ENCODE peak calls at places on chromosomes 5 and 9, in four cellular contexts. R is DND-41, D is GM12878, C is K562. F is an unnamed sample.

GRCh38 chr5:134948929-134949328 is 18.8 kb upstream of the CATSPER3 start:
- DNase-seq in C (no peak), D (no peak), R (no peak), F (no peak)

GRCh38 chr5:178467261-178468195 is 122.7 kb downstream of the COL23A1 start:
- DNase-seq in R (no peak), D (no peak), C (no peak), F (no peak)

GRCh38 chr5:131649160-131649559 is 14.1 kb upstream of the RAPGEF6 start:
- DNase-seq in C (no peak), R (no peak), D (no peak), F (no peak)

GRCh38 chr9:124471761-124472160 is 21.5 kb downstream of the ADGRD2 start:
- DNase-seq in D (no peak), R (no peak), C (no peak), F (no peak)

GRCh38 chr9:93721417-93721965 is 145.1 kb downstream of the PHF2 start:
- DNase-seq in D (no peak), R (no peak), C (peak), F (no peak)

GRCh38 chr5:76162335-76162734 is 79.2 kb downstream of the SV2C start:
- DNase-seq in C (no peak), D (no peak), R (no peak), F (no peak)

GRCh38 chr5:172477466-172477865 is 23.1 kb upstream of the SH3PXD2B start:
- DNase-seq in D (no peak), R (no peak), C (no peak), F (no peak)

GRCh38 chr9:128224877-128225276 is 21.7 kb downstream of the DNM1 start:
- DNase-seq in R (no peak), C (no peak), D (no peak), F (no peak)

GRCh38 chr5:93072831-93073459 is 508.1 kb downstream of the NR2F1-AS1 start:
- DNase-seq in D (no peak), C (no peak), R (no peak), F (no peak)

GRCh38 chr9:69527454-69527853 is 144.7 kb downstream of the APBA1 start:
- DNase-seq in R (no peak), D (no peak), C (no peak), F (no peak)

GRCh38 chr5:71830626-71831539 is 111.8 kb downstream of the CARTPT start:
- DNase-seq in D (no peak), R (no peak), C (no peak), F (peak)

GRCh38 chr5:916441-917293 is 24.0 kb downstream of the TRIP13 start:
- DNase-seq in R (no peak), D (no peak), C (no peak), F (no peak)

GRCh38 chr9:37390759-37391158 is 31.7 kb upstream of the GRHPR start:
- DNase-seq in R (no peak), C (peak), D (peak), F (no peak)

GRCh38 chr9:117649126-117649525 is 55.1 kb upstream of the TLR4 start:
- DNase-seq in C (no peak), D (no peak), R (no peak), F (no peak)

GRCh38 chr5:37495210-37495609 is 116.1 kb downstream of the WDR70 start:
- DNase-seq in C (no peak), D (no peak), R (no peak), F (no peak)

GRCh38 chr5:77645158-77645994 is 6.9 kb upstream of the OTP start:
- DNase-seq in C (peak), D (no peak), R (no peak), F (no peak)
- TF ChIP-seq EZH2 in C (no peak), D (peak), R (no peak), F (no peak)

DNA sequence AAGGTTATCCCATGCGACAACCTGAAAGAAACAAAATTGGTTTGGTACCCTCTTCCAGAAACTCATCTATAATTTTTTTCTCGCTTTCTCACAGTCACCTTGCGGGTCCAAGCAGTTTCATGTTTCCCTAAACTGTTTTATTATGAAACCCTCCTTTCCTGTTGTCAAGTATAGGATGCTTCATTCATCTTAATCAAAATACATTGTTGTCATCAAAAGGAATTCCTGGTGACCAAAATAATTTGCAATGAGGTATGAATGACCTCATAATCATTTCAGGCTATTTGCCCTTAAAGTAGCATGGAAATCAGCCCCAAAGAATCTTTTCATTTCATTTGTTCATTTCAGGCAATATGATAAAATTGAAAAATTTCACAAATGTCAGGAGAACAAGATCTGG is 503.0 kb downstream of the SPATA31D1 start:
- DNase-seq in C (no peak), D (no peak), R (no peak), F (no peak)
- TF ChIP-seq EZH2 in C (no peak), D (no peak), R (no peak), F (no peak)

DNA sequence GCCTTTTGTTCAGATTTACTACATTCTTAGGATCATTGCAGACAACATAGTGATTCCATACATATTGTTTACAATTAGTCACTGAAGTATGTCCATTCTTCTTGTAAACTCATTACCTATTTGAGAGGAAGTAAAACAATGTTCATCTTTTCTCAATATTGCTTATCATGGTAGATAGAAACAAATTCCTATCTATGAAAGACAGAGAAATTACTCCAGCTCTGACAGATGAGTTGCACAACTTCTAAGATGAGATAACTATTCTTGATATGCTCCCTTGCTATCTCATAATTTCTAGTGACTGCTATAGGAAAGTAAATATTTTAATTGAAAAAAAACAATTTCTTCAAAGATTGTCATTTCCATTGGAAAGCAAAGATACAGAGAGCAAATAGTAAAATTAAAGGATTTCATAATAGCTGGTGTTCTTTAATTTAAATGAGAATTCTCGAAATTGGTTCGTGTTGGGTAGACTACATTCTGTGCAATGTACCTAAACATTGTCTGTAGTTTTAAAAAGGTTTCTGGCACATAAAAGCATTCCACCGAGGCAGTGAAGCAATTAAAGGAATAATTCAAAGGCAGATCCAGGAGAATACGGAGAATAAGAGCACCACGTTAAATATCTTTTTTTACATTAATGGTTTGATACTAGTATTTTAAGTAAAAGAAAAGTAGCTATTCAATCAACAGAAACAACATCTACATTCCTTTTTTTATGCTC is 1029.1 kb upstream of the ACO1 start:
- DNase-seq in R (no peak), C (no peak), D (no peak), F (no peak)
- TF ChIP-seq EZH2 in R (no peak), C (no peak), D (no peak), F (no peak)

GRCh38 chr5:176629853-176630680 is at the start of the genes EIF4E1B and SNCB:
- DNase-seq in D (no peak), R (no peak), C (peak), F (no peak)
- TF ChIP-seq EZH2 in D (no peak), R (no peak), C (no peak), F (peak)

DNA sequence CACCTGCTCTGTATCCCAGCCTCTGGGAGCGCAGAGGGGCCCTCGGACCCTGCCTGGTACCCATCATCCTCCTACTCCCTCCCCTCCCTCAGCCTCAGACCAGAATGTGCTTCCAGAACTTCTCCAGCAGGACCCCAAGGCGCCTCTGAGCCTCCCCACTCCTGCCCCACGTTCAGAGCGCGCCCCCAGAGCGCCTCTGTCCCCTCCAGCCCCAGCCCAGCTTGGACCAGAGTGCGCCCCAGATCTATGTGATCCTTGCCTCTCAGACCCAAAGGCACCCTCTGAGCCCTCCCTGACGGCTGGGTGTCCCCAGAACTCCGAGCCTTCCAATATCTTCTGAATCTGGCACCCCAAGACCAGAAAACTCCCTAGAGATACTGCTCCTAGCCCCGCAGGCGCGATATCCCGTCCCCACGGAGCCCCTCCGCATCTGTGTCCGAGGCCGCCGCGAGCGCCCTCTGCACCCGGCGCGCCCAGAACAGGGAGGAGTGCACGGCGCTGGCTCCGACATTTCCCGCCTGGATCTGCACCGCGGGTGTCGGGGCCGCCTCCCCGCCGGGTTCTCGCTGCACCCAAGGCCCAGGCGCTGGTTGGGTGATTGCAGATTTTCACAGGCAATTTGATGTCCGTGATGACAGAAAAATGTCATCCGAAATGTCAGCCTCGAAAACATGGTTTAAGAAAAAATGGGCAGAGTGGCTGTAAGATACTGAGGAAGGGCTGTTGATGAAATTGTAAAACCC is 522 bp downstream of the BHMT start:
- DNase-seq in D (no peak), C (no peak), R (no peak), F (no peak)
- TF ChIP-seq EZH2 in D (no peak), C (peak), R (no peak), F (no peak)

DNA sequence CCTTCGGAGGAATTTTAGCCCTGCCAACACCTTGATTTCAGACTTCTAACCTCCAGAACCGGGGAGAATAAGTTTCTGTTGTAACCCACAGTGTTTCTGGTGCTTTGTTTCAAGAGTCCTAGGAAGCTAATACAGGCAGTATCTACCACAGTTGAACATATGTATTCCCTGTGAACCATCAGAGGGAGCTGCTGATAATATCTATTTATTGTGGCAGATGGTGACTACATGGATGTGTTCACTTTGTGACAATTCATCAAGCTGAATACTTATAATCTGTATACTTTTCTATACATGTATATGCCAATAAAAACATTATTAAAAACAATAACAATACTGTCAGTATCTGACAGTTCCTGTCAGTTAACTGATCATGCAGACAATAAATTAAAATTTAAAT is 137.2 kb upstream of the GNA14 start:
- DNase-seq in D (no peak), R (no peak), C (no peak), F (no peak)
- TF ChIP-seq EZH2 in D (no peak), R (no peak), C (no peak), F (no peak)

GRCh38 chr9:20623748-20624124 is 1.4 kb upstream of the MLLT3 start:
- DNase-seq in R (no peak), D (no peak), C (no peak), F (no peak)

GRCh38 chr9:20624201-20625002 is 2.1 kb upstream of the MLLT3 start:
- DNase-seq in C (no peak), R (peak), D (peak), F (peak)

GRCh38 chr9:20622330-20623020 is at the start of gene MLLT3:
- DNase-seq in C (no peak), R (peak), D (peak), F (peak)

GRCh38 chr9:20621553-20622329 is 558 bp downstream of the MLLT3 start:
- DNase-seq in C (no peak), D (no peak), R (peak), F (no peak)

GRCh38 chr9:20623021-20623747 is 885 bp upstream of the MLLT3 start:
- DNase-seq in C (no peak), D (no peak), R (peak), F (no peak)
- TF ChIP-seq EZH2 in C (no peak), D (no peak), R (no peak), F (no peak)

GRCh38 chr9:1208185-1208584 is 158.0 kb downstream of the DMRT2 start:
- DNase-seq in D (no peak), R (no peak), C (no peak), F (no peak)

GRCh38 chr9:1216532-1216931 is 166.4 kb downstream of the DMRT2 start:
- DNase-seq in D (no peak), C (no peak), R (no peak), F (no peak)

GRCh38 chr9:1207681-1208080 is 157.5 kb downstream of the DMRT2 start:
- DNase-seq in D (no peak), C (no peak), R (no peak), F (no peak)

DNA sequence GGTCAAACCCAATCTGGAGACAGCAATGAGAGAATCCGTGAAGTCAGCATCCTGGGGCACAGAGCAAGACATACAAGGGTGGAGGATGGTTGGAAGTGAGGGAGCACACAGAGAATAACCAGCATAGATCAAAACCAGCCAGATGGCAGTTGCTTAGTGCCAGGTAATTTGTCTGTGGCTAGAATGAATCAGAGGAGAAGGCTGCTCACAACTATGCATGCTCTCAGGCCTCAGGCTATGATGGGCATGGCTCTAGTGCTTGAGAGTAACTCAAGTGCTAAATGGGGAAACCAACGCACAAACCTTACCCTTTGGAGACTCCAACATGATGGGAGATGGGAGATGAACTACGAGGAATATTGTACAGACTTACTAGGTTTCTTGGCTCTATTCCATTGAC is 160.8 kb downstream of the DMRT2 start:
- DNase-seq in D (no peak), C (no peak), R (no peak), F (no peak)
- TF ChIP-seq EZH2 in D (no peak), C (no peak), R (no peak), F (no peak)

GRCh38 chr5:2750758-2751464 is 566 bp downstream of the IRX2 start:
- DNase-seq in C (no peak), R (no peak), D (no peak), F (no peak)
- TF ChIP-seq EZH2 in C (no peak), R (no peak), D (no peak), F (no peak)

GRCh38 chr9:122221223-122221811 is 7.4 kb downstream of the LHX6 start:
- DNase-seq in C (no peak), R (no peak), D (no peak), F (no peak)

GRCh38 chr9:122218885-122219855 is 9.6 kb downstream of the LHX6 start:
- DNase-seq in R (no peak), C (no peak), D (no peak), F (no peak)

GRCh38 chr9:122220673-122221222 is 8.0 kb downstream of the LHX6 start:
- DNase-seq in D (no peak), R (no peak), C (no peak), F (no peak)

GRCh38 chr9:122218070-122218884 is 10.5 kb downstream of the LHX6 start:
- DNase-seq in D (no peak), C (no peak), R (no peak), F (no peak)

DNA sequence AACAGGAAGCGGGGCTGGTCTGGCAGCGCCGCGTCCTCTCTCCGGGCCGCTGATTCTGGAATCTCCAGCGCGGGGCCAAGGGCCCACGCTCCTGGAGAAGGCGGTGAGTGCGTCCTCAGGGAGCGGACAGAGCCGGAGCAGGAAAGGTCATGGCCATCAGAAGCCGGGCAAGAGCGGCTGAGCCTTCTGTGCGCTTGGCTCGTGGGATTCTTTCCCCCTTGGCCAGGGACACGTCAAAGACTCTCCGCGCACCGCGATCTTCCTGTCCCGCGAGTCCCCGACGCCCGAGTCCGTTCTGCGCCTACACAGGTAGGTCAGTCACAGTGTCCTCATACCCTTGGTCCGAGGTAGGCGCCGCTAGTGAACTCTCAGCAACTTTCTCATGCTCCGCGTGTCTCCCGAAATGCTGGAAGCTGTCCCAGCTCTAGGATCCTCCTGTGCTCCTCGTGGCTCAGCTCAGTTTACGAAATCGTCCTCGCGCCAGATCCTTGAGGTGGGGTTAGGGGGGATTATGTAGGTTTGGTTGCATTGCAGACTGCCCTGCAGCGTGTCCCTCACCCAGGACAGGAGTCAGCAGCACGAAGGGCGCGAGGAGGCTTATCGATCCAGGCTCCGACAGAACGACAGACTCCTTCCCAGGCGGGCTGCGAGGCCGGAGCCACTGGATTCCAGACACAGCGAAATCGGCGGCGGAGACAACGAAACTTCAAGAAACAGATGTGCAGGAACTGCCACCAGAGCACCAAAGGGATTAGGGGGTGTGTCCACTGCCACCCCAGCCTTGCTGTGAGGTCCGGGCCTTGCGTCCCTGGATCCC is 8.7 kb downstream of the LHX6 start:
- DNase-seq in D (no peak), R (no peak), C (no peak), F (no peak)
- TF ChIP-seq EZH2 in D (no peak), R (no peak), C (no peak), F (peak)